ENCODE peak calls at places on chromosomes 6 and 20, in four cellular contexts. One of them, this sample, is unnamed.

GRCh38 chr20:20237093-20237959 is 130.6 kb upstream of the INSM1 start:
- DNase-seq in spleen: no peak
- DNase-seq in uterus: no peak
- DNase-seq in ELF-1: peak
- DNase-seq in this sample: no peak

GRCh38 chr6:130838971-130839370 is 11.8 kb downstream of the SMLR1 start:
- DNase-seq in spleen: no peak
- DNase-seq in uterus: no peak
- DNase-seq in ELF-1: no peak
- DNase-seq in this sample: no peak

GRCh38 chr6:106256201-106256968 is 69.2 kb downstream of the ATG5 start:
- DNase-seq in spleen: no peak
- DNase-seq in uterus: no peak
- DNase-seq in ELF-1: no peak
- DNase-seq in this sample: no peak

GRCh38 chr20:51359947-51360346 is 182.6 kb downstream of the NFATC2 start:
- DNase-seq in spleen: no peak
- DNase-seq in uterus: no peak
- DNase-seq in ELF-1: no peak
- DNase-seq in this sample: peak

GRCh38 chr20:61841551-61841950 is 224.1 kb downstream of the TAF4 start:
- DNase-seq in spleen: peak
- DNase-seq in uterus: no peak
- DNase-seq in ELF-1: no peak
- DNase-seq in this sample: no peak

GRCh38 chr20:43667341-43668132 is 623 bp downstream of the MYBL2 start:
- DNase-seq in spleen: peak
- DNase-seq in uterus: no peak
- DNase-seq in ELF-1: peak
- DNase-seq in this sample: no peak

GRCh38 chr6:36853325-36853724 is 14.1 kb upstream of the CPNE5 start:
- DNase-seq in spleen: no peak
- DNase-seq in uterus: peak
- DNase-seq in ELF-1: no peak
- DNase-seq in this sample: no peak

GRCh38 chr6:144471986-144472385 is 186.9 kb downstream of the UTRN start:
- DNase-seq in spleen: no peak
- DNase-seq in uterus: no peak
- DNase-seq in ELF-1: no peak
- DNase-seq in this sample: no peak

GRCh38 chr6:69881322-69882151 is 15.2 kb downstream of the COL19A1 start:
- DNase-seq in spleen: no peak
- DNase-seq in uterus: no peak
- DNase-seq in ELF-1: no peak
- DNase-seq in this sample: no peak

GRCh38 chr20:36687850-36688249 is 41.9 kb upstream of the SLA2 start:
- DNase-seq in spleen: no peak
- DNase-seq in uterus: no peak
- DNase-seq in ELF-1: no peak
- DNase-seq in this sample: no peak

GRCh38 chr20:1774479-1774878 is 116.9 kb upstream of the SIRPG start:
- DNase-seq in spleen: no peak
- DNase-seq in uterus: no peak
- DNase-seq in ELF-1: no peak
- DNase-seq in this sample: no peak

GRCh38 chr6:36912583-36912982 is 26.8 kb downstream of the C6orf89 start:
- DNase-seq in spleen: no peak
- DNase-seq in uterus: no peak
- DNase-seq in ELF-1: no peak
- DNase-seq in this sample: no peak

GRCh38 chr20:10792291-10792690 is 118.5 kb upstream of the JAG1 start:
- DNase-seq in spleen: no peak
- DNase-seq in uterus: no peak
- DNase-seq in ELF-1: no peak
- DNase-seq in this sample: no peak

GRCh38 chr6:144544266-144544830 is 259.2 kb downstream of the UTRN start:
- DNase-seq in spleen: no peak
- DNase-seq in uterus: no peak
- DNase-seq in ELF-1: no peak
- DNase-seq in this sample: no peak

GRCh38 chr6:6994796-6995195 is 113.0 kb upstream of the RREB1 start:
- DNase-seq in spleen: peak
- DNase-seq in uterus: no peak
- DNase-seq in ELF-1: no peak
- DNase-seq in this sample: no peak

GRCh38 chr20:845226-845868 is 11.8 kb downstream of the FAM110A start:
- DNase-seq in spleen: peak
- DNase-seq in uterus: no peak
- DNase-seq in ELF-1: peak
- DNase-seq in this sample: peak

GRCh38 chr6:152356659-152357058 is 280.5 kb downstream of the SYNE1 start:
- DNase-seq in spleen: no peak
- DNase-seq in uterus: no peak
- DNase-seq in ELF-1: peak
- DNase-seq in this sample: no peak

GRCh38 chr6:168103036-168103830 is 24.2 kb upstream of the FRMD1 start:
- DNase-seq in spleen: peak
- DNase-seq in uterus: no peak
- DNase-seq in ELF-1: no peak
- DNase-seq in this sample: peak

GRCh38 chr6:164917211-164917610 is 392.2 kb downstream of the C6orf118 start:
- DNase-seq in spleen: no peak
- DNase-seq in uterus: no peak
- DNase-seq in ELF-1: no peak
- DNase-seq in this sample: no peak

This sample was measured in upper lobe of right lung.